ENCODE peak calls at places on chromosomes 12 and 14, in ten cellular contexts. J is stimulated activated naive CD4-positive, alpha-beta T cell; K is caudate nucleus; I is small intestine; N is fibroblast of lung; R is HEK293T; Z is ELF-1; M is NCI-H1105 treated with DMSO at 0.1 percent for 48 hours; X is Right ventricle myocardium superior; Q is SK-N-MC. Y is an unnamed sample.

GRCh38 chr12:68933564-68933893 is 558 bp upstream of the CPM start:
- DNase-seq in Z (no peak), X (no peak), M (no peak), K (no peak), I (no peak), R (no peak), J (no peak), N (no peak), Q (no peak), Y (peak; percentile 18)

GRCh38 chr12:24780969-24781368 is 167.9 kb downstream of the BCAT1 start:
- DNase-seq in Z (no peak), J (no peak), X (no peak), M (no peak), K (no peak), R (no peak), N (peak; percentile 32), I (no peak), Q (peak; percentile 51), Y (no peak)

GRCh38 chr12:121709478-121709890 is 3.1 kb upstream of the TMEM120B start:
- DNase-seq in N (peak; percentile 93), M (no peak), J (no peak), K (no peak), R (no peak), Z (peak; percentile 30), Q (no peak), X (no peak), I (no peak), Y (no peak)

GRCh38 chr14:74567646-74568379 is 44.2 kb downstream of the LTBP2 start:
- DNase-seq in Z (no peak), R (no peak), M (no peak), J (no peak), K (no peak), X (no peak), N (no peak), Q (no peak), I (no peak), Y (no peak)

GRCh38 chr12:131210506-131211278 is 257.0 kb downstream of the ADGRD1 start:
- DNase-seq in J (no peak), Z (no peak), X (no peak), N (no peak), K (no peak), I (no peak), Q (no peak), R (no peak), M (no peak), Y (no peak)

GRCh38 chr14:90460136-90460535 is 63.3 kb downstream of the CALM1 start:
- DNase-seq in X (no peak), J (no peak), M (no peak), K (no peak), N (peak; percentile 44), R (no peak), I (no peak), Q (no peak), Z (no peak), Y (no peak)

GRCh38 chr14:73786632-73786941 is 65.0 kb upstream of the PTGR2 start:
- DNase-seq in R (peak; percentile 40), Z (peak; percentile 77), J (peak; percentile 62), K (no peak), M (peak; percentile 10), X (peak; percentile 69), N (peak; percentile 49), Q (no peak), I (peak; percentile 54), Y (peak; percentile 59)

GRCh38 chr14:68271996-68272395 is 452.4 kb downstream of the RAD51B start:
- DNase-seq in I (no peak), N (no peak), Q (no peak), K (no peak), Z (no peak), M (no peak), X (peak; percentile 39), J (no peak), R (no peak), Y (no peak)

GRCh38 chr14:92456215-92457017 is 57.2 kb upstream of the RIN3 start:
- DNase-seq in J (no peak), X (peak; percentile 77), K (no peak), N (peak; percentile 54), Q (no peak), M (peak; percentile 27), R (peak; percentile 70), I (peak; percentile 32), Z (peak; percentile 77), Y (peak; percentile 52)